ENCODE peak calls at places on chromosomes 1 and 21, in seven cellular contexts. X, P, B, A, G, W and C are unnamed samples. For H3K9me3, the result is how much of the 10 kb centered on the place peaks cover.

GRCh38 chr1:80533178-80533577 is 1267.6 kb upstream of the ADGRL2 start:
- DNase-seq in B (no peak), G (no peak), W (no peak), P (no peak), A (no peak), X (no peak), C (no peak)

GRCh38 chr1:113677250-113678158 is 81.8 kb downstream of the PHTF1 start:
- DNase-seq in P (no peak), G (peak), X (no peak), B (no peak), W (no peak), A (peak), C (peak)

GRCh38 chr21:18026359-18026758 is 207.2 kb upstream of the C21orf91 start:
- DNase-seq in W (no peak), X (no peak), G (no peak), P (no peak), A (no peak), B (no peak), C (no peak)

GRCh38 chr1:58818075-58818474 is 34.2 kb upstream of the JUN start:
- DNase-seq in P (no peak), G (no peak), B (no peak), W (no peak), A (peak), X (no peak), C (no peak)

GRCh38 chr1:96059276-96059675 is 662.3 kb upstream of the PTBP2 start:
- DNase-seq in X (no peak), A (no peak), G (no peak), B (no peak), P (no peak), W (no peak), C (no peak)

GRCh38 chr1:226608699-226609505 is 60.3 kb downstream of the STUM start:
- DNase-seq in G (peak), A (peak), P (peak), W (no peak), B (peak), X (peak), C (peak)

GRCh38 chr1:14522331-14523241 is 75.9 kb upstream of the KAZN start:
- DNase-seq in P (peak), B (peak), A (peak), X (no peak), G (no peak), W (no peak), C (peak)

GRCh38 chr1:226411619-226412018 is 3.7 kb upstream of the PARP1 start:
- DNase-seq in G (no peak), X (peak), B (no peak), A (no peak), W (no peak), P (no peak), C (no peak)

GRCh38 chr1:193013005-193013404 is 46.2 kb downstream of the UCHL5 start:
- DNase-seq in A (no peak), B (no peak), P (no peak), G (no peak), W (no peak), X (no peak), C (no peak)

GRCh38 chr1:153525088-153525713 is 10.6 kb downstream of the S100A6 start:
- DNase-seq in A (no peak), B (no peak), G (no peak), X (no peak), P (no peak), W (no peak), C (no peak)

GRCh38 chr1:42266253-42267135 is 68.5 kb downstream of the FOXJ3 start:
- DNase-seq in G (no peak), X (no peak), A (no peak), B (no peak), P (no peak), W (no peak), C (no peak)

GRCh38 chr1:18907021-18907913 is 4.9 kb upstream of the ALDH4A1 start:
- DNase-seq in B (peak), A (peak), X (peak), G (peak), P (peak), W (no peak), C (peak)

GRCh38 chr1:24970926-24971530 is 41.0 kb upstream of the RUNX3 start:
- DNase-seq in P (no peak), A (no peak), W (no peak), B (no peak), X (no peak), G (no peak), C (no peak)

GRCh38 chr1:160129966-160130365 is 14.4 kb downstream of the ATP1A2 start:
- DNase-seq in P (no peak), G (no peak), W (no peak), A (no peak), B (no peak), X (no peak), C (no peak)

GRCh38 chr1:63935148-63935547 is 161.3 kb downstream of the ROR1 start:
- DNase-seq in A (peak), W (no peak), P (no peak), G (no peak), X (peak), B (no peak), C (no peak)

GRCh38 chr1:28973850-28974841 is 59.8 kb downstream of the EPB41 start:
- DNase-seq in P (no peak), A (no peak), G (no peak), X (no peak), W (no peak), B (no peak), C (no peak)

GRCh38 chr1:179178965-179179364 is 50.5 kb downstream of the ABL2 start:
- DNase-seq in W (no peak), B (no peak), A (no peak), P (no peak), G (no peak), X (no peak), C (no peak)

GRCh38 chr1:159991513-159991912 is 37.5 kb upstream of the SLAMF9 start:
- DNase-seq in B (no peak), A (peak), P (no peak), X (peak), G (peak), W (no peak), C (no peak)

GRCh38 chr1:62294211-62294610 is 25.0 kb downstream of the KANK4 start:
- DNase-seq in G (peak), P (no peak), A (peak), X (peak), B (no peak), W (no peak), C (no peak)

GRCh38 chr1:45924736-45925135 is 121.3 kb downstream of the MAST2 start:
- DNase-seq in G (no peak), W (no peak), P (no peak), X (no peak), B (no peak), A (peak), C (no peak)

GRCh38 chr1:165632152-165632469 is 1.1 kb downstream of the MGST3 start:
- DNase-seq in P (no peak), G (no peak), A (no peak), X (peak), B (peak), W (no peak), C (no peak)

GRCh38 chr21:45310446-45310845 is 22.8 kb upstream of the POFUT2 start:
- DNase-seq in P (no peak), B (no peak), G (no peak), W (no peak), X (no peak), A (no peak), C (no peak)

GRCh38 chr1:17080085-17080759 is 26.4 kb upstream of the SDHB start:
- DNase-seq in A (no peak), X (no peak), W (no peak), B (no peak), G (no peak), P (no peak), C (no peak)

GRCh38 chr1:214685906-214686305 is 82.9 kb downstream of the CENPF start:
- DNase-seq in X (no peak), G (no peak), P (no peak), W (no peak), B (no peak), A (no peak), C (no peak)

GRCh38 chr21:39390212-39390765 is 41.4 kb upstream of the HMGN1 start:
- DNase-seq in P (no peak), G (no peak), W (no peak), A (no peak), B (no peak), X (no peak), C (no peak)

GRCh38 chr1:69568435-69569280 is 936 bp downstream of the LRRC7 start:
- DNase-seq in X (no peak), G (no peak), W (no peak), A (no peak), P (no peak), B (no peak), C (no peak)

GRCh38 chr1:186740324-186740723 is 60.1 kb upstream of the PTGS2 start:
- DNase-seq in B (no peak), P (no peak), X (no peak), A (no peak), W (no peak), G (no peak), C (no peak)

GRCh38 chr1:923131-923990 is at the start of gene SAMD11:
- DNase-seq in B (peak), A (peak), P (peak), W (no peak), G (peak), X (peak), C (peak)

GRCh38 chr1:54800899-54801759 is at the start of gene TTC22:
- DNase-seq in X (peak), W (peak), A (no peak), B (peak), G (no peak), P (peak), C (no peak)

GRCh38 chr1:25110480-25110879 is 121.8 kb downstream of the SYF2 start:
- DNase-seq in A (no peak), P (no peak), W (no peak), X (no peak), B (no peak), G (no peak), C (no peak)

GRCh38 chr1:76284842-76285241 is 210.3 kb downstream of the ST6GALNAC3 start:
- DNase-seq in W (no peak), A (no peak), X (no peak), G (no peak), B (no peak), P (no peak), C (no peak)
- TF ChIP-seq EP300 in W (no peak), A (no peak), X (no peak), G (no peak), B (no peak), P (no peak), C (no peak)

DNA sequence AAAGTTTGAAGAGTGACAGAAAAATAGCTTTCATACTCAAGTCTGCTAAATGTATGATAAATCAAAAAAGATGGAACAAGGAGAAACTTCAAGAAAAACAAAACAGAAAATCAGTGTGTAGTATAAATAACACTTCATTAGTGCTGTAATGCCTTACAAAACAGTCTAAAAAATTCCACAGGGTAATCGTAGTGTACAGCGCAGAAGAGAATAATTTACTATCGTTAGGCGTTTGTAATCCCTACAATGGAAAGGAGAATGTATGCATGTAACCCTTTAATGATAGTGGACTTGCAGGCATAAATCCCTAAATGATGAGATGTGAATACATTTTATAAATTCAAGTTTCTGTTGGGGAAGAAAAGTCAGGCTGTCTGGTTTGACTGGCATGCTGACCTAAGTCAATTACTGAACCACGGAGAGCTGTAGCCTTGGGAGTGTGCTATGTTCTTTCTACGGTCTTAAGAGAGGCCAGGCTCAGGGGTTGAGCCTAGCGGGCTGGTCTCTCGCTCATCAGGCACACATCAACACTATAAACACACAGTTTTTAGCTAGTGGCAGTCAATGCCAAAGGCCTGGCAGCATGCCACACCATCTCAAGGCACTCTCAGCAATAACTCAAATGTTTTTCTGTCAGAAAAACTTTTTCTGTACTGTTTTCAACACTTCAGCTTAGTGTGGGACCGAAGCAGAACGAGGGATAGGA is 129.2 kb upstream of the MROH9 start:
- DNase-seq in P (no peak), X (no peak), W (no peak), A (no peak), B (no peak), G (no peak), C (peak)
- H3K9me3 ChIP-seq in P (under half), X (under half), W (under half), A (under half), B (under half), G (under half), C (under half)

GRCh38 chr1:15735304-15736034 is 589 bp upstream of the SLC25A34 start:
- DNase-seq in G (no peak), A (no peak), X (peak), W (no peak), P (no peak), B (peak), C (no peak)
- TF ChIP-seq POLR2A in G (no peak), A (no peak), X (no peak), W (peak), P (no peak), B (no peak), C (no peak)

GRCh38 chr1:20630730-20631129 is 2.5 kb upstream of the PINK1 start:
- DNase-seq in A (no peak), W (no peak), B (no peak), P (no peak), X (no peak), G (no peak), C (no peak)

GRCh38 chr1:20626098-20626427 is 7.2 kb upstream of the PINK1 start:
- DNase-seq in P (no peak), G (no peak), W (no peak), X (no peak), B (no peak), A (no peak), C (no peak)

GRCh38 chr1:20624709-20625108 is 8.5 kb upstream of the PINK1 start:
- DNase-seq in P (no peak), B (no peak), W (no peak), G (no peak), X (no peak), A (no peak), C (no peak)

GRCh38 chr1:20625176-20626097 is 7.8 kb upstream of the PINK1 start:
- DNase-seq in P (no peak), A (no peak), X (no peak), B (no peak), G (no peak), W (no peak), C (no peak)

DNA sequence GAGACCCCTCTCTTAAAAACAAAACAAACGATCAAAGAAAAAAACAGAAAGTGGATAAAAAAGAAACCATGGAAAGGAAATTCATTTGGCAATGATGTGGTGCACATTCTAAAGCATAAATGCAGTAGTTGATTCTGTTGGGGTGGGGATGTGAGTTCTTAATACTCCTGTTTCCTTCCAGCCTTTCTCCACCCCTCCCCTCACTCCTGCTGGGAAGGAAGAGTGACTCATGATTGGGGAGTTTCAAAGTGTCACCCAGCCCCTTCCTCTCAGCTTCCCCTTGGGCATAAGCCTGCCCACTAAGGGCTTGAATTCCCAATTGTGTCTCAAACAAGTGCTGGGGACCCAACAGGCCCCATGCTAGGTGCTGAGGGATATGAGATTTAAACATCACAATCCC is 6.7 kb upstream of the PINK1 start:
- DNase-seq in P (no peak), A (no peak), B (no peak), W (no peak), G (no peak), X (no peak), C (no peak)
- TF ChIP-seq EP300 in P (no peak), A (no peak), B (no peak), W (no peak), G (no peak), X (no peak), C (no peak)

DNA sequence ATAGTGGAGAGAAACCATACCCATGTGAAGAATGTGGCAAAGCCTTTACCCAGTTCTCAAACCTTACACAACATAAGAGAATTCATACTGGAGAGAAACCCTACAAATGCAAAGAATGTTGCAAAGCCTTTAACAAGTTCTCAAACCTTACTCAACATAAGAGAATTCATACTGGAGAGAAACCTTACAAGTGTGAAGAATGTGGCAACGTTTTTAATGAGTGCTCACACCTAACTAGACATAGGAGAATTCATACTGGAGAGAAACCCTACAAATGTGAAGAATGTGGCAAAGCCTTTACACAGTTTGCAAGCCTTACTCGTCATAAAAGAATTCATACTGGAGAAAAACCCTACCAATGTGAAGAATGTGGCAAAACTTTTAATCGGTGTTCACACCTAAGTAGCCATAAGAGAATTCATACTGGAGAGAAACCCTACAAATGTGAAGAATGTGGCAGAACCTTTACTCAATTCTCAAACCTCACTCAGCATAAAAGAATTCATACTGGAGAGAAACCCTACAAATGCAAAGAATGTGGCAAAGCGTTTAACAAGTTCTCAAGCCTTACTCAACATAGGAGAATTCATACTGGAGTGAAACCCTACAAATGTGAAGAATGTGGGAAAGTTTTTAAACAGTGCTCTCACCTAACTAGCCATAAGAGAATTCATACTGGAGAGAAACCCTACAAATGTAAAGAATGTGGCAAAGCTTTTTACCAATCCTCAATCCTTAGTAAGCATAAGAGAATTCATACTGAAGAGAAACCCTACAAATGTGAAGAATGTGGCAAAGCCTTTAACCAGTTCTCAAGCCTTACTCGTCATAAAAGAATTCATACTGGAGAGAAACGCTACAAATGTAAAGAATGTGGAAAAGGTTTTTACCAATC is 80.0 kb downstream of the JMJD4 start:
- DNase-seq in P (no peak), W (no peak), A (no peak), G (no peak), B (no peak), X (no peak), C (no peak)
- H3K9me3 ChIP-seq in P (under half), W (under half), A (half or more), G (half or more), B (half or more), X (half or more), C (half or more)

GRCh38 chr1:213053455-213053854 is 2.4 kb downstream of the RPS6KC1 start:
- DNase-seq in B (no peak), A (no peak), G (no peak), P (no peak), X (no peak), W (no peak), C (no peak)

GRCh38 chr1:213049232-213049631 is 1.8 kb upstream of the RPS6KC1 start:
- DNase-seq in X (no peak), G (no peak), W (no peak), A (no peak), P (no peak), B (no peak), C (no peak)

GRCh38 chr1:213050745-213051126 is 305 bp upstream of the RPS6KC1 start:
- DNase-seq in B (no peak), X (no peak), P (no peak), G (no peak), A (no peak), W (no peak), C (no peak)

GRCh38 chr1:213051881-213052202 is 801 bp downstream of the RPS6KC1 start:
- DNase-seq in W (no peak), X (no peak), B (no peak), G (no peak), P (no peak), A (no peak), C (no peak)

GRCh38 chr1:213051127-213051880 is at the start of gene RPS6KC1:
- DNase-seq in A (peak), G (peak), W (no peak), B (peak), X (peak), P (peak), C (peak)
- TF ChIP-seq POLR2A in A (peak), G (peak), W (peak), B (no peak), X (no peak), P (no peak), C (no peak)

GRCh38 chr1:229230893-229231753 is 39.8 kb upstream of the RAB4A start:
- DNase-seq in B (no peak), G (no peak), W (no peak), X (no peak), P (no peak), A (peak), C (no peak)

GRCh38 chr1:229228522-229228921 is 42.4 kb upstream of the RAB4A start:
- DNase-seq in A (no peak), W (no peak), B (no peak), G (no peak), P (no peak), X (no peak), C (no peak)

GRCh38 chr1:229229137-229229720 is 41.7 kb upstream of the RAB4A start:
- DNase-seq in P (no peak), W (no peak), A (peak), G (no peak), B (no peak), X (no peak), C (no peak)

GRCh38 chr1:229230136-229230892 is 40.6 kb upstream of the RAB4A start:
- DNase-seq in W (no peak), G (peak), B (no peak), X (no peak), A (no peak), P (no peak), C (no peak)

DNA sequence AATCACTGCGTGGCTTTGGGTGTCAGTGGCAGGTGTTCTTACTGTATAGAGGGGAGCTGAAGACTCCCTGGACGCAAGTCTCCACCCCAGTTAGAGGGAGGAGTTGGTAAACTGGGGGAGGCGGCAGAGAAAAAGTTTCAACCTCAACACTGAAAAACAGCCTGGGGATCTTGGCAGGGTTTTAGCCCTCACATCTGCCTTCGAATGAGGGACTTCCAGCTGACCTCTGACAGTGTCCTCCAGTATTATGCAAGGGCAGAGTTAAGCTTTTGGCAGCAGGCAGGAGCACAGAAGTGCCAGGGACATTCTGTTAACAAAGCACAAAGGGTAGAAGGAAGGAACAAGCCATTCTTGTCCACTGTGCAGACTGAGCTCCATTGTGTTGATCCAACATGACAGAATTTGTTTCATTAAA is 41.2 kb upstream of the RAB4A start:
- DNase-seq in P (peak), X (peak), A (no peak), G (peak), B (peak), W (no peak), C (peak)
- TF ChIP-seq EP300 in P (no peak), X (peak), A (no peak), G (no peak), B (peak), W (no peak), C (no peak)